ENCODE peak calls at places on chromosomes 4 and X, in five cellular contexts. R, W, Y, X and J are unnamed samples.

GRCh38 chr4:173506780-173507211 is 23.2 kb downstream of the HAND2 start:
- DNase-seq in Y (no peak), W (no peak), X (no peak), R (no peak), J (no peak)

GRCh38 chrX:71989768-71990167 is 79.1 kb downstream of the NHSL2 start:
- DNase-seq in W (no peak), X (no peak), R (no peak), Y (no peak), J (no peak)

GRCh38 chr4:146183209-146183608 is 7.7 kb downstream of the LSM6 start:
- DNase-seq in W (no peak), R (no peak), Y (no peak), X (no peak), J (no peak)

GRCh38 chrX:95893632-95894031 is 791.0 kb upstream of the DIAPH2 start:
- DNase-seq in W (no peak), X (no peak), R (no peak), Y (no peak), J (no peak)

GRCh38 chrX:10634681-10635161 is 14.3 kb upstream of the MID1 start:
- DNase-seq in Y (no peak), X (no peak), W (no peak), R (no peak), J (no peak)

GRCh38 chrX:153744210-153745066 is 19.6 kb upstream of the PLXNB3 start:
- DNase-seq in W (no peak), X (peak; percentile 61), Y (no peak), R (no peak), J (no peak)

GRCh38 chr4:2321279-2322196 is 59.6 kb upstream of the MXD4 start:
- DNase-seq in X (no peak), R (no peak), Y (no peak), W (no peak), J (no peak)

GRCh38 chr4:57763070-57763469 is 652.9 kb upstream of the IGFBP7 start:
- DNase-seq in W (no peak), R (no peak), Y (peak; percentile 1), X (no peak), J (no peak)

GRCh38 chr4:139839664-139840063 is 174.0 kb downstream of the MGST2 start:
- DNase-seq in X (no peak), Y (no peak), R (no peak), W (no peak), J (no peak)

GRCh38 chrX:53280703-53281320 is 572 bp downstream of the IQSEC2 start:
- DNase-seq in Y (no peak), X (no peak), W (no peak), R (no peak), J (no peak)

GRCh38 chr4:108683479-108683878 is 33.1 kb downstream of the OSTC start:
- DNase-seq in W (no peak), Y (no peak), X (no peak), R (no peak), J (no peak)

GRCh38 chrX:69493766-69494165 is 10.4 kb upstream of the NALF2 start:
- DNase-seq in W (no peak), Y (no peak), X (no peak), R (no peak), J (no peak)

GRCh38 chrX:154793084-154793483 is 12.2 kb downstream of the MPP1 start:
- DNase-seq in W (no peak), Y (no peak), R (no peak), X (no peak), J (no peak)

GRCh38 chr4:122980860-122981259 is 58.5 kb upstream of the NUDT6 start:
- DNase-seq in R (no peak), Y (no peak), X (no peak), W (no peak), J (no peak)

GRCh38 chrX:23228950-23229448 is 105.7 kb upstream of the PTCHD1 start:
- DNase-seq in Y (no peak), R (no peak), W (no peak), X (no peak), J (no peak)

GRCh38 chr4:127209580-127210095 is 423.1 kb upstream of the INTU start:
- DNase-seq in Y (no peak), W (no peak), X (no peak), R (no peak), J (no peak)

GRCh38 chr4:109155682-109156243 is 146.7 kb downstream of the COL25A1 start:
- DNase-seq in W (no peak), Y (no peak), X (no peak), R (no peak), J (no peak)

GRCh38 chr4:40991908-40992307 is 222.4 kb downstream of the APBB2 start:
- DNase-seq in X (no peak), R (peak; percentile 26), W (no peak), Y (no peak), J (no peak)

GRCh38 chrX:41334866-41335589 is 1.1 kb downstream of the DDX3X start:
- DNase-seq in X (no peak), R (peak; percentile 41), Y (peak; percentile 69), W (peak; percentile 48), J (peak; percentile 12)

GRCh38 chr4:186634591-186635128 is 79.3 kb upstream of the MTNR1A start:
- DNase-seq in Y (no peak), W (no peak), R (no peak), X (no peak), J (no peak)